ENCODE peak calls at places on chromosomes 12 and 14, in six cellular contexts. S is activated CD4-positive, alpha-beta T cell treated with anti-CD3 and anti-CD28 coated beads for 24 hours; P is iris pigment epithelial cell; N is foreskin keratinocyte; C is stimulated activated CD4-positive, alpha-beta T cell treated with anti-CD3 and anti-CD28 coated beads, Interleukin-4, amount 100 ng/mL, for 1 hour; X is NCI-H2029 treated with DMSO at 0.1 percent for 48 hours. K is an unnamed sample.

GRCh38 chr14:79318371-79318770 is 892.9 kb downstream of the DIO2 start:
- DNase-seq in S (no peak), P (no peak), N (no peak), C (no peak), X (no peak), K (no peak)

GRCh38 chr12:40106202-40106533 is 287 bp upstream of the SLC2A13 start:
- DNase-seq in S (no peak), P (no peak), N (peak), C (no peak), X (peak), K (no peak)

GRCh38 chr12:49094104-49094948 is at the start of gene DHH:
- DNase-seq in S (no peak), P (no peak), N (no peak), C (no peak), X (no peak), K (no peak)

GRCh38 chr12:46455648-46456352 is 83.2 kb upstream of the SLC38A2 start:
- DNase-seq in S (no peak), P (no peak), N (no peak), C (no peak), X (peak), K (no peak)

GRCh38 chr12:13211191-13211858 is 14.8 kb downstream of the EMP1 start:
- DNase-seq in S (no peak), P (peak), N (no peak), C (no peak), X (no peak), K (no peak)

GRCh38 chr12:93201990-93202389 is 175.7 kb upstream of the NUDT4 start:
- DNase-seq in S (no peak), P (no peak), N (no peak), C (no peak), X (no peak), K (no peak)

GRCh38 chr14:20460458-20461229 is 590 bp downstream of the PIP4P1 start:
- DNase-seq in S (peak), P (no peak), N (peak), C (peak), X (no peak), K (no peak)

GRCh38 chr14:75310295-75311059 is 31.8 kb downstream of the FOS start:
- DNase-seq in S (no peak), P (peak), N (peak), C (no peak), X (peak), K (peak)

GRCh38 chr12:64675795-64676194 is 65.5 kb downstream of the RASSF3 start:
- DNase-seq in S (no peak), P (no peak), N (no peak), C (no peak), X (no peak), K (no peak)

GRCh38 chr12:54230555-54230954 is 41.8 kb upstream of the SMUG1 start:
- DNase-seq in S (no peak), P (no peak), N (no peak), C (no peak), X (no peak), K (no peak)

GRCh38 chr14:31927348-31927826 is 149.7 kb upstream of the ARHGAP5 start:
- DNase-seq in S (no peak), P (peak), N (peak), C (no peak), X (no peak), K (peak)

GRCh38 chr12:189622-189962 is 24.4 kb downstream of the SLC6A12 start:
- DNase-seq in S (no peak), P (no peak), N (no peak), C (no peak), X (no peak), K (no peak)

GRCh38 chr14:106586098-106586704 is 1059.8 kb downstream of the TMEM121 start:
- DNase-seq in S (peak), P (no peak), N (no peak), C (peak), X (no peak), K (no peak)

GRCh38 chr14:37443461-37443860 is 151.6 kb downstream of the FOXA1 start:
- DNase-seq in S (no peak), P (peak), N (no peak), C (no peak), X (no peak), K (no peak)

GRCh38 chr14:39621223-39621622 is 189.0 kb upstream of the FBXO33 start:
- DNase-seq in S (no peak), P (no peak), N (no peak), C (no peak), X (no peak), K (no peak)

GRCh38 chr12:80216890-80217559 is 117.7 kb downstream of the OTOGL start:
- DNase-seq in S (no peak), P (no peak), N (no peak), C (no peak), X (no peak), K (no peak)

GRCh38 chr14:105532735-105533141 is 6.4 kb downstream of the TMEM121 start:
- DNase-seq in S (no peak), P (peak), N (no peak), C (no peak), X (no peak), K (no peak)

GRCh38 chr14:70871863-70872677 is 35.2 kb upstream of the PCNX1 start:
- DNase-seq in S (no peak), P (no peak), N (no peak), C (no peak), X (no peak), K (no peak)

GRCh38 chr14:54085137-54085810 is 128.6 kb upstream of the BMP4 start:
- DNase-seq in S (no peak), P (no peak), N (no peak), C (no peak), X (no peak), K (peak)

GRCh38 chr12:25558566-25558965 is 5.5 kb upstream of the LMNTD1 start:
- DNase-seq in S (no peak), P (peak), N (no peak), C (no peak), X (no peak), K (no peak)